ENCODE peak calls at places on chromosomes 7 and 10, in five cellular contexts. R, N, H, E and W are unnamed samples.

GRCh38 chr10:121753726-121754476 is 155.7 kb upstream of the FGFR2 start:
- DNase-seq in R (no peak), N (no peak), H (peak), E (no peak), W (no peak)

GRCh38 chr10:33377658-33378025 is 43.2 kb upstream of the NRP1 start:
- DNase-seq in R (no peak), N (no peak), H (no peak), E (no peak), W (no peak)

GRCh38 chr7:128170461-128170860 is 70.6 kb upstream of the LEP start:
- DNase-seq in R (no peak), N (no peak), H (no peak), E (no peak), W (no peak)

GRCh38 chr10:12432402-12433189 is 83.2 kb downstream of the CAMK1D start:
- DNase-seq in R (no peak), N (no peak), H (no peak), E (peak), W (no peak)

GRCh38 chr7:14436878-14437277 is 447.4 kb upstream of the ETV1 start:
- DNase-seq in R (no peak), N (no peak), H (no peak), E (no peak), W (no peak)

GRCh38 chr7:67462781-67463191 is 466.2 kb downstream of the TYW1 start:
- DNase-seq in R (peak), N (no peak), H (no peak), E (no peak), W (no peak)

GRCh38 chr7:1819258-1819841 is 149.3 kb downstream of the ELFN1 start:
- DNase-seq in R (no peak), N (no peak), H (no peak), E (peak), W (no peak)

GRCh38 chr10:73793456-73793855 is 8.1 kb downstream of the ZSWIM8 start:
- DNase-seq in R (no peak), N (no peak), H (no peak), E (no peak), W (no peak)

GRCh38 chr7:75966209-75966961 is 28.0 kb downstream of the TMEM120A start:
- DNase-seq in R (no peak), N (no peak), H (no peak), E (peak), W (peak)

GRCh38 chr10:113056030-113056429 is 106.0 kb downstream of the TCF7L2 start:
- DNase-seq in R (no peak), N (no peak), H (no peak), E (no peak), W (no peak)

GRCh38 chr10:60536529-60537114 is 146.9 kb upstream of the ANK3 start:
- DNase-seq in R (no peak), N (no peak), H (no peak), E (no peak), W (no peak)

GRCh38 chr10:47047127-47047504 is 135.9 kb downstream of the PTPN20 start:
- DNase-seq in R (no peak), N (no peak), H (no peak), E (peak), W (no peak)

GRCh38 chr7:18570890-18571478 is 75.4 kb downstream of the HDAC9 start:
- DNase-seq in R (no peak), N (no peak), H (no peak), E (no peak), W (no peak)

GRCh38 chr7:27159278-27160146 is 3.0 kb upstream of the HOXA7 start:
- DNase-seq in R (peak), N (no peak), H (no peak), E (no peak), W (no peak)